ENCODE peak calls at places on chromosomes 2 and 18, in seven cellular contexts. P, K, J, L, Z, X and O are unnamed samples.

GRCh38 chr2:59044733-59045132 is 803.6 kb upstream of the FANCL start:
- DNase-seq in Z (no peak), K (no peak), L (no peak), X (no peak), P (no peak), J (no peak), O (no peak)

GRCh38 chr2:238851751-238852150 is 3.9 kb downstream of the TWIST2 start:
- DNase-seq in L (no peak), X (no peak), J (no peak), K (no peak), P (no peak), Z (no peak), O (no peak)

GRCh38 chr2:224417361-224417729 is 15.4 kb upstream of the FAM124B start:
- DNase-seq in X (no peak), K (no peak), L (no peak), P (no peak), Z (no peak), J (no peak), O (no peak)

GRCh38 chr2:47907097-47907781 is 941 bp upstream of the FBXO11 start:
- DNase-seq in K (no peak), Z (peak), P (peak), X (peak), J (no peak), L (no peak), O (no peak)

GRCh38 chr2:55423303-55423702 is 3.6 kb upstream of the CCDC88A start:
- DNase-seq in K (no peak), J (no peak), L (no peak), X (no peak), P (no peak), Z (no peak), O (no peak)

GRCh38 chr2:121665504-121665903 is 16.2 kb upstream of the CLASP1 start:
- DNase-seq in J (no peak), P (no peak), Z (no peak), L (no peak), X (no peak), K (no peak), O (no peak)

GRCh38 chr18:621181-621580 is 24.4 kb downstream of the CLUL1 start:
- DNase-seq in L (no peak), Z (no peak), J (no peak), X (no peak), P (no peak), K (no peak), O (no peak)

GRCh38 chr2:2828774-2829368 is 497.8 kb upstream of the MYT1L start:
- DNase-seq in X (no peak), J (no peak), Z (peak), K (no peak), L (no peak), P (no peak), O (peak)

GRCh38 chr18:63578357-63578958 is 8.7 kb upstream of the SERPINB13 start:
- DNase-seq in L (peak), P (peak), X (no peak), K (peak), Z (no peak), J (peak), O (no peak)

GRCh38 chr2:32977228-32977758 is 30.5 kb downstream of the LTBP1 start:
- DNase-seq in X (no peak), Z (peak), P (no peak), K (no peak), J (no peak), L (no peak), O (no peak)

GRCh38 chr2:65366595-65367125 is 65.7 kb downstream of the SPRED2 start:
- DNase-seq in L (no peak), Z (peak), P (peak), K (peak), X (no peak), J (peak), O (no peak)

GRCh38 chr2:9703701-9704221 is 73.0 kb upstream of the YWHAQ start:
- DNase-seq in K (peak), L (no peak), X (no peak), Z (no peak), J (peak), P (no peak), O (no peak)

GRCh38 chr2:236935131-236935530 is 150.6 kb upstream of the COPS8 start:
- DNase-seq in P (no peak), X (no peak), L (no peak), J (no peak), Z (no peak), K (no peak), O (peak)

GRCh38 chr2:24456610-24457556 is 34.2 kb upstream of the NCOA1 start:
- DNase-seq in J (peak), L (peak), X (peak), P (peak), Z (peak), K (no peak), O (no peak)

GRCh38 chr2:8416836-8417832 is 264.7 kb upstream of the ID2 start:
- DNase-seq in Z (no peak), P (no peak), K (no peak), L (peak), X (no peak), J (no peak), O (no peak)

GRCh38 chr2:208360259-208361076 is 46.1 kb upstream of the PTH2R start:
- DNase-seq in J (no peak), X (no peak), K (no peak), P (no peak), Z (no peak), L (no peak), O (no peak)

GRCh38 chr2:238132463-238133450 is 5.7 kb upstream of the KLHL30 start:
- DNase-seq in L (no peak), K (no peak), P (no peak), X (no peak), J (no peak), Z (no peak), O (no peak)

GRCh38 chr18:55206941-55207340 is 247.7 kb upstream of the CCDC68 start:
- DNase-seq in P (no peak), L (no peak), J (no peak), X (no peak), K (no peak), Z (no peak), O (no peak)

GRCh38 chr2:105085525-105085924 is 47.7 kb downstream of the MRPS9 start:
- DNase-seq in Z (no peak), P (no peak), J (no peak), K (no peak), L (no peak), X (no peak), O (no peak)

GRCh38 chr2:170737406-170737805 is 22.3 kb downstream of the SP5 start:
- DNase-seq in K (no peak), Z (no peak), P (no peak), L (no peak), X (no peak), J (no peak), O (no peak)

GRCh38 chr2:45681675-45682074 is 30.2 kb downstream of the PRKCE start:
- DNase-seq in P (no peak), X (no peak), J (peak), L (no peak), Z (peak), K (peak), O (no peak)

GRCh38 chr2:222481941-222482340 is 57.6 kb downstream of the SGPP2 start:
- DNase-seq in J (no peak), X (no peak), P (no peak), K (no peak), L (no peak), Z (no peak), O (no peak)
- TF ChIP-seq CTCF in J (no peak), X (no peak), P (no peak), K (no peak), L (no peak), Z (no peak), O (no peak)

GRCh38 chr2:37917281-37918228 is 7.5 kb upstream of the RMDN2 start:
- DNase-seq in Z (no peak), L (no peak), X (no peak), K (no peak), P (no peak), J (no peak), O (no peak)
- H3K27ac ChIP-seq in Z (no peak), L (no peak), X (no peak), K (no peak), P (peak), J (no peak), O (no peak)

GRCh38 chr2:25701801-25702200 is 28.4 kb upstream of the DTNB start:
- DNase-seq in J (no peak), P (no peak), Z (no peak), K (no peak), L (peak), X (no peak), O (no peak)
- H3K4me3 ChIP-seq in J (no peak), P (no peak), Z (no peak), K (no peak), L (no peak), X (no peak), O (no peak)

GRCh38 chr2:102340778-102341177 is 14.8 kb upstream of the IL18R1 start:
- DNase-seq in X (no peak), J (no peak), Z (no peak), L (no peak), P (no peak), K (no peak), O (no peak)

GRCh38 chr2:102345329-102345920 is 10.2 kb upstream of the IL18R1 start:
- DNase-seq in K (no peak), X (no peak), J (no peak), P (no peak), L (no peak), Z (no peak), O (no peak)

GRCh38 chr2:102344397-102344796 is 11.2 kb upstream of the IL18R1 start:
- DNase-seq in J (no peak), K (no peak), P (no peak), Z (no peak), L (no peak), X (no peak), O (no peak)

GRCh38 chr2:102346381-102347130 is 9.0 kb upstream of the IL18R1 start:
- DNase-seq in J (no peak), Z (no peak), X (no peak), K (no peak), L (no peak), P (no peak), O (no peak)

GRCh38 chr2:102342888-102343287 is 12.7 kb upstream of the IL18R1 start:
- DNase-seq in J (no peak), Z (no peak), K (no peak), L (no peak), X (peak), P (no peak), O (no peak)
- TF ChIP-seq CTCF in J (peak), Z (no peak), K (peak), L (no peak), X (peak), P (no peak), O (no peak)

DNA sequence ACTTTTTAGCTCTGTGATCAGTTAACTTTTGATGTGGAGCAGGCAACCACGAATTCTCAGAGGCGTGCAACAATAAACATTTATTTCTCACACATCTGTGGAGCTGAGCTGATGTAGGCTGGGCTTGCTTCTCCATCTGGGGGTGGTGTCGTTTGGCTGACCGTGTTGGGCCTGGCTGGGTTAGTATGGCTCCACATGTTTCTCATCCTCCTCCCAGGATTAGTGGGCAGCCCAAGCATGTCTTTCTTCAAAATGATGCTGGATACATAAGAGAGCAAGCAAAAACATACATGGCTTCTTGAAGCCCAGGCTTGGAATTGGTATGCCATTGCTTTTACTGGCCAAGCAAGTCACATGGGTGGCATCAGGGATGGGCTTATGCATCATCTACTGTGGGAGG is 157.0 kb upstream of the TNP1 start:
- DNase-seq in K (no peak), X (no peak), J (no peak), Z (peak), L (no peak), P (peak), O (no peak)
- H3K27ac ChIP-seq in K (no peak), X (no peak), J (no peak), Z (no peak), L (no peak), P (peak), O (no peak)

GRCh38 chr18:5542393-5543035 is 1.3 kb downstream of the EPB41L3 start:
- DNase-seq in K (no peak), X (peak), Z (peak), L (peak), J (no peak), P (no peak), O (no peak)
- H3K4me3 ChIP-seq in K (no peak), X (peak), Z (peak), L (peak), J (peak), P (peak), O (peak)

GRCh38 chr2:189519631-189520387 is 60.8 kb downstream of the SLC40A1 start:
- DNase-seq in J (no peak), Z (no peak), K (no peak), P (no peak), X (no peak), L (no peak), O (no peak)

GRCh38 chr2:189524746-189525145 is 55.8 kb downstream of the SLC40A1 start:
- DNase-seq in J (no peak), X (no peak), L (no peak), Z (no peak), K (no peak), P (no peak), O (no peak)

GRCh38 chr2:189522435-189523151 is 58.0 kb downstream of the SLC40A1 start:
- DNase-seq in P (no peak), K (no peak), L (no peak), J (no peak), Z (no peak), X (no peak), O (no peak)

GRCh38 chr2:189517847-189518535 is 62.6 kb downstream of the SLC40A1 start:
- DNase-seq in L (no peak), P (no peak), K (no peak), X (no peak), J (peak), Z (no peak), O (no peak)

GRCh38 chr2:189521686-189522434 is 58.7 kb downstream of the SLC40A1 start:
- DNase-seq in J (no peak), L (no peak), X (no peak), Z (no peak), K (no peak), P (no peak), O (no peak)
- TF ChIP-seq CTCF in J (no peak), L (no peak), X (no peak), Z (no peak), K (no peak), P (no peak), O (no peak)

GRCh38 chr18:9802774-9803697 is 82.7 kb upstream of the TXNDC2 start:
- DNase-seq in X (no peak), L (no peak), Z (no peak), K (no peak), J (peak), P (no peak), O (no peak)
- H3K27ac ChIP-seq in X (peak), L (no peak), Z (peak), K (peak), J (peak), P (no peak), O (peak)

GRCh38 chr2:60560734-60561649 is 7.5 kb upstream of the BCL11A start:
- DNase-seq in X (no peak), J (no peak), L (peak), Z (no peak), K (no peak), P (no peak), O (no peak)

GRCh38 chr2:60556998-60557955 is 3.8 kb upstream of the BCL11A start:
- DNase-seq in K (no peak), Z (no peak), X (no peak), L (no peak), J (no peak), P (no peak), O (no peak)

GRCh38 chr2:60558536-60558935 is 5.1 kb upstream of the BCL11A start:
- DNase-seq in Z (no peak), J (no peak), K (no peak), X (no peak), P (no peak), L (no peak), O (no peak)

GRCh38 chr2:60556441-60556997 is 3.1 kb upstream of the BCL11A start:
- DNase-seq in K (no peak), P (no peak), X (no peak), L (no peak), Z (no peak), J (no peak), O (no peak)

GRCh38 chr2:60559880-60560279 is 6.4 kb upstream of the BCL11A start:
- DNase-seq in J (no peak), K (no peak), L (no peak), X (no peak), P (no peak), Z (no peak), O (no peak)
- H3K4me3 ChIP-seq in J (no peak), K (no peak), L (no peak), X (no peak), P (no peak), Z (no peak), O (no peak)

GRCh38 chr2:98615481-98615880 is 7.1 kb downstream of the UNC50 start:
- DNase-seq in Z (no peak), K (no peak), L (no peak), P (no peak), X (no peak), J (no peak), O (no peak)
- TF ChIP-seq CTCF in Z (no peak), K (no peak), L (no peak), P (no peak), X (no peak), J (peak), O (no peak)